ENCODE peak calls at places on chromosomes 12 and 14, in four cellular contexts. D is NCI-H1105; W is AG04450; G is activated naive CD4-positive, alpha-beta T cell. I is an unnamed sample.

GRCh38 chr12:3283137-3283680 is 206.0 kb downstream of the TSPAN9 start:
- DNase-seq in W (no peak), G (no peak), D (no peak), I (no peak)

GRCh38 chr14:46197856-46198255 is 453.7 kb downstream of the RPL10L start:
- DNase-seq in W (no peak), D (no peak), G (no peak), I (no peak)

GRCh38 chr12:1886396-1887008 is 31.9 kb downstream of the CACNA2D4 start:
- DNase-seq in D (no peak), G (no peak), W (no peak), I (no peak)

GRCh38 chr14:78701246-78701645 is 531.1 kb downstream of the NRXN3 start:
- DNase-seq in G (no peak), D (no peak), W (no peak), I (no peak)

GRCh38 chr12:53159195-53159834 is 21.2 kb upstream of the ZNF740 start:
- DNase-seq in G (peak), D (peak), W (peak), I (no peak)

GRCh38 chr14:20002319-20002718 is 356 bp downstream of the OR4Q2 start:
- DNase-seq in G (no peak), D (no peak), W (no peak), I (no peak)

GRCh38 chr14:63543826-63544320 is 696 bp upstream of the PPP2R5E start:
- DNase-seq in D (peak), G (no peak), W (no peak), I (no peak)

GRCh38 chr12:2963760-2964292 is 4.6 kb downstream of the TEAD4 start:
- DNase-seq in G (no peak), D (no peak), W (no peak), I (no peak)